ENCODE peak calls at places on chromosomes 6 and 20, in ten cellular contexts. A is Daoy; U is NCI-H187 treated with DMSO at 0.1 percent for 48 hours; V is cardiac muscle cell; Z is H54; S is suprapubic skin; L is GM03348; Y is effector memory CD4-positive, alpha-beta T cell; X is mucosa of descending colon; O is NCI-H1417. F is an unnamed sample.

GRCh38 chr20:1623501-1624250 is 3.9 kb upstream of the SIRPB1 start:
- DNase-seq in A (no peak), V (no peak), X (no peak), Y (no peak), U (no peak), Z (no peak), O (no peak), L (peak), S (no peak), F (no peak)

GRCh38 chr6:88641178-88641903 is 322.1 kb downstream of the RNGTT start:
- DNase-seq in Y (no peak), A (no peak), V (no peak), Z (no peak), O (no peak), X (no peak), L (peak), S (no peak), U (no peak), F (no peak)

GRCh38 chr6:157050537-157051280 is 272.6 kb downstream of the TMEM242 start:
- DNase-seq in O (peak), S (no peak), Z (no peak), Y (no peak), L (no peak), U (no peak), X (no peak), V (peak), A (no peak), F (no peak)

GRCh38 chr6:143878272-143878760 is 14.0 kb downstream of the ZC2HC1B start:
- DNase-seq in O (no peak), L (no peak), V (no peak), A (peak), S (no peak), X (no peak), Z (no peak), U (no peak), Y (no peak), F (no peak)

GRCh38 chr20:33976959-33977358 is 16.8 kb upstream of the RALY start:
- DNase-seq in Z (no peak), Y (no peak), X (no peak), A (no peak), S (no peak), O (no peak), U (no peak), L (no peak), V (no peak), F (no peak)

GRCh38 chr20:22106308-22106938 is 401.0 kb downstream of the PAX1 start:
- DNase-seq in O (no peak), V (no peak), A (peak), L (peak), U (no peak), Y (no peak), Z (no peak), S (no peak), X (no peak), F (no peak)

GRCh38 chr6:43113431-43114260 is 37.5 kb downstream of the PTK7 start:
- DNase-seq in V (no peak), X (peak), Z (no peak), L (no peak), S (no peak), U (peak), O (peak), A (no peak), Y (no peak), F (no peak)

GRCh38 chr6:111541720-111542065 is 58.7 kb upstream of the REV3L start:
- DNase-seq in Y (no peak), U (no peak), V (no peak), L (no peak), S (no peak), X (no peak), A (no peak), Z (no peak), O (no peak), F (no peak)

GRCh38 chr6:5782783-5783567 is 223.8 kb downstream of the NRN1 start:
- DNase-seq in O (peak), Y (no peak), V (no peak), Z (no peak), X (peak), U (no peak), A (no peak), L (peak), S (no peak), F (no peak)

GRCh38 chr6:34610819-34611477 is 54.8 kb upstream of the SPDEF start:
- DNase-seq in L (peak), X (no peak), S (no peak), Z (peak), A (peak), U (no peak), V (peak), O (no peak), Y (no peak), F (no peak)